ENCODE peak calls at places on chromosomes 1 and 21, in four cellular contexts. L is CD8-positive, alpha-beta memory T cell; Y is stomach; D is HCT116. Q is an unnamed sample. For H3K27me3, the result is how much of the 10 kb centered on the place peaks cover.

GRCh38 chr21:45615145-45615711 is 28.3 kb upstream of the PCBP3 start:
- DNase-seq in L (peak), Y (peak), D (no peak), Q (peak)

GRCh38 chr1:7469255-7469938 is 301.7 kb upstream of the VAMP3 start:
- DNase-seq in L (no peak), Y (no peak), D (no peak), Q (no peak)

GRCh38 chr1:77350012-77350411 is 68.2 kb downstream of the AK5 start:
- DNase-seq in L (no peak), Y (no peak), D (no peak), Q (no peak)

GRCh38 chr1:160997323-160998038 is 23.5 kb downstream of the F11R start:
- DNase-seq in L (no peak), Y (peak), D (peak), Q (peak)

GRCh38 chr1:14516974-14517812 is 81.3 kb upstream of the KAZN start:
- DNase-seq in L (no peak), Y (no peak), D (no peak), Q (no peak)

GRCh38 chr21:36419996-36420395 is 34.8 kb downstream of the CHAF1B start:
- DNase-seq in L (peak), Y (peak), D (peak), Q (no peak)

GRCh38 chr1:8259498-8260290 is 58.2 kb upstream of the SLC45A1 start:
- DNase-seq in L (no peak), Y (peak), D (peak), Q (no peak)

GRCh38 chr21:43207868-43208267 is 39.1 kb downstream of the CRYAA start:
- DNase-seq in L (no peak), Y (no peak), D (no peak), Q (no peak)

GRCh38 chr21:43744725-43745124 is 25.8 kb downstream of the PDXK start:
- DNase-seq in L (no peak), Y (no peak), D (no peak), Q (no peak)

GRCh38 chr1:243477676-243478075 is 221.8 kb downstream of the SDCCAG8 start:
- DNase-seq in L (no peak), Y (no peak), D (no peak), Q (no peak)

GRCh38 chr1:201945157-201945556 is 1.2 kb downstream of the LMOD1 start:
- DNase-seq in L (no peak), Y (no peak), D (no peak), Q (no peak)

GRCh38 chr1:94093996-94094395 is 27.0 kb downstream of the ABCA4 start:
- DNase-seq in L (no peak), Y (no peak), D (no peak), Q (no peak)

GRCh38 chr1:184060316-184060715 is 8.8 kb downstream of the TSEN15 start:
- DNase-seq in L (no peak), Y (no peak), D (no peak), Q (no peak)

GRCh38 chr1:20594746-20595145 is 5.8 kb downstream of the CDA start:
- DNase-seq in L (no peak), Y (no peak), D (no peak), Q (no peak)

GRCh38 chr21:42799948-42800347 is 79.4 kb downstream of the WDR4 start:
- DNase-seq in L (no peak), Y (no peak), D (no peak), Q (no peak)

GRCh38 chr1:5460974-5461373 is 531.3 kb downstream of the NPHP4 start:
- DNase-seq in L (no peak), Y (no peak), D (no peak), Q (no peak)

GRCh38 chr21:46151261-46151988 is 4.0 kb downstream of the FTCD start:
- DNase-seq in L (peak), Y (peak), D (no peak), Q (no peak)

GRCh38 chr1:91729621-91730348 is 156.2 kb downstream of the TGFBR3 start:
- DNase-seq in L (no peak), Y (no peak), D (no peak), Q (no peak)

GRCh38 chr1:163036661-163037060 is 32.5 kb upstream of the RGS4 start:
- DNase-seq in L (no peak), Y (no peak), D (no peak), Q (no peak)

GRCh38 chr1:94384485-94385353 is 33.5 kb upstream of the ABCD3 start:
- DNase-seq in L (no peak), Y (peak), D (no peak), Q (peak)

GRCh38 chr1:26126321-26127084 is 14.9 kb downstream of the PDIK1L start:
- DNase-seq in L (no peak), Y (peak), D (no peak), Q (peak)

GRCh38 chr21:41869771-41870170 is 9.4 kb downstream of the PRDM15 start:
- DNase-seq in L (no peak), Y (no peak), D (no peak), Q (no peak)

GRCh38 chr1:78426398-78426797 is 64.4 kb upstream of the PTGFR start:
- DNase-seq in L (no peak), Y (no peak), D (no peak), Q (no peak)

GRCh38 chr1:175848329-175848728 is 104.9 kb upstream of the TNR start:
- DNase-seq in L (no peak), Y (no peak), D (no peak), Q (no peak)

GRCh38 chr1:67677925-67678324 is 7.1 kb upstream of the GADD45A start:
- DNase-seq in L (no peak), Y (no peak), D (no peak), Q (no peak)

GRCh38 chr1:66294692-66295384 is 239.1 kb upstream of the SGIP1 start:
- DNase-seq in L (no peak), Y (no peak), D (peak), Q (no peak)

GRCh38 chr1:214700381-214700780 is 97.4 kb downstream of the CENPF start:
- DNase-seq in L (no peak), Y (no peak), D (no peak), Q (no peak)

GRCh38 chr1:214698589-214698988 is 95.6 kb downstream of the CENPF start:
- DNase-seq in L (no peak), Y (no peak), D (no peak), Q (no peak)

GRCh38 chr1:214707306-214708087 is 104.5 kb downstream of the CENPF start:
- DNase-seq in L (no peak), Y (no peak), D (no peak), Q (no peak)

GRCh38 chr1:214708321-214708960 is 105.4 kb downstream of the CENPF start:
- DNase-seq in L (no peak), Y (no peak), D (no peak), Q (no peak)

GRCh38 chr1:214702561-214702960 is 99.6 kb downstream of the CENPF start:
- DNase-seq in L (no peak), Y (no peak), D (no peak), Q (no peak)
- H3K4me3 ChIP-seq in L (no peak), Y (no peak), D (no peak), Q (no peak)

DNA sequence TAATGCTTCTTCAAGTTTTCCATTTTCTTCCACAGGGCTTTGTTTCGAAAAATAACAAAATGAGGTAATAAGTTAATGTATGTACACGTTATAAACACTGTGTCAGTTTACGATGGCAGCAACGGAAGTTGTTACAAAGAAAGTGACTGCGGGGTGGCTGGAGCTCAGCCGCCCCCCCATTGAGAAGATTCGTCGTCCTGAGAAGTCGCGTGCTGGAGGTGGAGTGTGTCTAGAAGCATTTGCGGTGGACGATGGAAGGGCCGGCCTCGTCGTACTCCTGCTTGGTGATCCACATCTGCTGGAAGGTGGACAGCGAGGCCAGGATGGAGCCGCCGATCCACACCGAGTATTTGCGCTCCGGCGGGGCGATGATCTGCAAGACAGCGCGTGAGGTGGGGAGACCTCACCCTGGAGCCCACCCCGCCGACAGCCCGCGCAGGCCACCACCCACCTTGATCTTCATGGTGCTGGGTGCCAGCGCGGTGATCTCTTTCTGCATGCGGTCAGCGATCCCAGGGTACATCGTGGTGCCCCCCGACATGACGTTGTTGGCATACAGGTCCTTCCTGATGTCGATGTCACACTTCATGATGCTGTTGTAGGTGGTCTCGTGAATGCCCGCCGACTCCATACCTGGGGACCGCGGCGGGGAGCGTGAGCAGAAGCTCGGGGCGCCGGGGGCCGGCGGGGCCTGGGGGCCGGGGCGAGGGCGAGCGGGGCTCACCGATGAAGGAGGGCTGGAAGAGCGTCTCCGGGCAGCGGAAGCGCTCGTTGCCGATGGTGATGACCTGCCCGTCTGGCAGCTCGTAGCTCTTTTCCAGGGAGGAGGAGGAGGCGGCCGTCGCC is 2.4 kb downstream of the ACTA1 start:
- DNase-seq in L (no peak), Y (no peak), D (no peak), Q (no peak)
- H3K27me3 ChIP-seq in L (half or more), Y (half or more), D (under half), Q (under half)

DNA sequence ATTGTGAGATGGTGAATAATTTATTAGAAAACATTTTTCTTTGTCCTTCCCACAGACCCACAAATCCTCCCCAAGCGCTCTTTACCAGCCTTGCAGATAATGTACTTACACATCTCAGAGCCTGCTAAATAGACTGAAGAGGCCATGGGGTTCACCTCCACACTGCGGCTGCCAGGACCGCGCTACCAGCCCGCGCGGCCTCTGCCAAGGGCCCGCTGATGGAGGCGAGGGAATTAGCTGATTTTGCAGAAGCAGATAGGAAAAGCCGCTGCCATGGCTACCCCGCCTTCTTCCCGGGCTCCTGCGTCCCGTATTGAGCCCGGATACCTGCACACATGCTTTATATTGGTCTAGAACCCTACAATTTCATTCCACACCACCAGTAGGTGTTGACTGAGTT is 248.0 kb upstream of the FOXD3 start:
- DNase-seq in L (no peak), Y (no peak), D (no peak), Q (no peak)
- H3K4me3 ChIP-seq in L (no peak), Y (peak), D (no peak), Q (no peak)

GRCh38 chr1:53684741-53685140 is 54.2 kb downstream of the GLIS1 start:
- DNase-seq in L (no peak), Y (no peak), D (no peak), Q (no peak)
- H3K27me3 ChIP-seq in L (under half), Y (under half), D (under half), Q (under half)

DNA sequence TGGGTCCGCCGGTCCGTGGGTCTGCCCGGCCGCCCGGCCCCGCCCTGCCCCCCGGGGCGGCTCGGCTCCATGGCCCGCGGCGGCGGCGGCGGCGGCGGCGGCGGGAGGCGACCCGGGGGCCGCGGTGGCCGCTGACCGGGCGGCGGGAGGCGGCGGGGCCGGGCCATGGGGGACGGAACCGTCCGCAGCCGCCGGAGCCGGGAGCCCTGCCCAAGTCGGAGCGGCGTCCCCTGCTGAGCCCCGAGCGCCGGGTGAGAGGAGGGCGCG is 184 bp downstream of the B4GALT2 start:
- DNase-seq in L (no peak), Y (no peak), D (no peak), Q (no peak)
- H3K4me3 ChIP-seq in L (no peak), Y (peak), D (peak), Q (no peak)

GRCh38 chr1:228936881-228937280 is 201.6 kb downstream of the RHOU start:
- DNase-seq in L (no peak), Y (no peak), D (no peak), Q (no peak)

GRCh38 chr1:228937351-228937750 is 202.1 kb downstream of the RHOU start:
- DNase-seq in L (no peak), Y (no peak), D (no peak), Q (no peak)

GRCh38 chr1:228937851-228938247 is 202.6 kb downstream of the RHOU start:
- DNase-seq in L (no peak), Y (no peak), D (no peak), Q (no peak)

GRCh38 chr1:228935198-228935663 is 200.0 kb downstream of the RHOU start:
- DNase-seq in L (no peak), Y (no peak), D (no peak), Q (no peak)

DNA sequence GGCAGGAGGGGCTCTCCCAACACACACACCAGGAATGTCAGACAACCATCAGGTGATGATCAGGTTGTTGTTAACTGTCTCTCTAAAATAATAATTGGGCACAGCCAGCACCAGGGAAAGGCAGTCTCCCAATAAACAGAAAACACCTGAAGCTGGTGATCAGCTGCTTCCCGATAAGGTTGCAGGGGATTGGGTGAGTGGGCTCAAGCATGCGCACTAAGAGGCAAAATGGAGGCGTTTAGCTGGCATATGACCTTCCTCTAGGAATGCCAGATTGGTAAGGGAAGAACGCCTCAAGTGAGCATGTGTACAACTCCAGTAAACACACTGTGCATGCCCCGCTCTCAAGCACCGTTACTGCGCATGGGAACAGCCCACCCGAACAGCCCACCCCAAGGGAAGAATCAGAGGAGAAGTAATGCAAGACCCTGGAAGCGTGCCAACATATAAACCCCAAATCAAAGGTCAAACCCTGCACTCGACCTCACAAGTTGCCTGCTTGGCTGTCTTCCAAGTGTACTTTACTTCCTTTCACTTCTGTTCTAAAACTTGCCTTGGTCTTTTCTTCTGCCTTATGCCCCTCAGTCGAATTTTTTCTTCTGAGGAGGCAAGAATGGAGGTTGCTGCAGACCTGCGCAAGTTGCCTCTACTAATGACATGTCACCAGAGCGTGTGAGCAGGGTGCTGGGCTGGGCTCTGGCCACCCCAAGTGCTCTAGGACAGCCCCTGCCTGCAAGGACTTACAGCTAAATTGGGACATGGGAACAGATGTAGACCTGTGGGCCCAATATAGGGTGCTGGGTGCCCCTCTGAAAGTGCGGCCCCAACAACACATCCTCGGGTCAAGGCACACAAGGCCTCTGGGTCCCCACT is 200.8 kb downstream of the RHOU start:
- DNase-seq in L (no peak), Y (no peak), D (no peak), Q (no peak)
- H3K27me3 ChIP-seq in L (under half), Y (under half), D (under half), Q (under half)

DNA sequence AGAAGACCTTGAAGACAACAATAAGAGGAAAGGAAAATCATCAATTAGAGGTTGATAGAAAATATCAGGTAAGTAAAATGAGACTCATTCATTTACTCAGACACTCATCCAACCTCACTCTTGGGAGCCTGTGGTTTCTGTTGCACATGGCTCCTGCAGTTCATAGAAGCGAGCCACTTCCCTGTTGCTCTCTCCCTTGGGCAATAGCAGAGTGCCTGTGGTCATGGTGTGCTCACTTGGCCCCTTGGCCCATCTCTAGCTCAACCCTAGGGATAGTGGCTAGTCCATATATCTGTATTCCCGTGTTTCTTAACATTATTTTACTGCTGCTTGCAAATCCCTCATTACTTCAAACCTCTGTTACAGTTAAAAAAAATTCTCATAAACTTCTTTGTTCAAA is 368.6 kb downstream of the PTPRC start:
- DNase-seq in L (no peak), Y (no peak), D (no peak), Q (no peak)
- H3K4me3 ChIP-seq in L (no peak), Y (no peak), D (no peak), Q (no peak)

Q was measured in naive thymus-derived CD4-positive, alpha-beta T cell.